ENCODE peak calls at places on chromosomes 2 and 18, in six cellular contexts. One of them, this sample, is unnamed.

GRCh38 chr2:168573128-168573903 is 117.2 kb downstream of the CERS6 start:
- DNase-seq in HCT116: no peak
- DNase-seq in A549: no peak
- DNase-seq in HL-60: no peak
- DNase-seq in GM23338: no peak
- DNase-seq in SK-N-SH: no peak
- DNase-seq in this sample: no peak

GRCh38 chr2:38652431-38653273 is 13.3 kb upstream of the GALM start:
- DNase-seq in HCT116: no peak
- DNase-seq in GM23338: no peak
- DNase-seq in A549: no peak
- DNase-seq in HL-60: no peak
- DNase-seq in SK-N-SH: no peak
- DNase-seq in this sample: no peak

GRCh38 chr2:66324924-66325583 is 109.9 kb upstream of the MEIS1 start:
- DNase-seq in HCT116: no peak
- DNase-seq in HL-60: no peak
- DNase-seq in GM23338: no peak
- DNase-seq in SK-N-SH: no peak
- DNase-seq in A549: no peak
- DNase-seq in this sample: no peak

GRCh38 chr2:209181984-209182383 is 241.9 kb upstream of the MAP2 start:
- DNase-seq in GM23338: no peak
- DNase-seq in HL-60: no peak
- DNase-seq in A549: no peak
- DNase-seq in SK-N-SH: no peak
- DNase-seq in HCT116: no peak
- DNase-seq in this sample: no peak

GRCh38 chr2:200862532-200863000 is 1.9 kb downstream of the CLK1 start:
- DNase-seq in A549: peak; percentile 63
- DNase-seq in SK-N-SH: peak; percentile 33
- DNase-seq in GM23338: peak; percentile 39
- DNase-seq in HL-60: no peak
- DNase-seq in HCT116: no peak
- DNase-seq in this sample: no peak

GRCh38 chr2:224217233-224217961 is 178.3 kb upstream of the SERPINE2 start:
- DNase-seq in A549: no peak
- DNase-seq in HL-60: no peak
- DNase-seq in GM23338: no peak
- DNase-seq in SK-N-SH: no peak
- DNase-seq in HCT116: no peak
- DNase-seq in this sample: no peak

GRCh38 chr18:33781429-33781828 is 203.4 kb downstream of the ASXL3 start:
- DNase-seq in GM23338: no peak
- DNase-seq in A549: no peak
- DNase-seq in HL-60: no peak
- DNase-seq in SK-N-SH: no peak
- DNase-seq in HCT116: no peak
- DNase-seq in this sample: no peak

GRCh38 chr18:63606526-63606925 is 19.4 kb downstream of the SERPINB13 start:
- DNase-seq in HCT116: no peak
- DNase-seq in HL-60: no peak
- DNase-seq in A549: no peak
- DNase-seq in SK-N-SH: no peak
- DNase-seq in GM23338: no peak
- DNase-seq in this sample: no peak

GRCh38 chr18:70555046-70555445 is 266.2 kb downstream of the SOCS6 start:
- DNase-seq in A549: no peak
- DNase-seq in HCT116: no peak
- DNase-seq in HL-60: no peak
- DNase-seq in GM23338: no peak
- DNase-seq in SK-N-SH: no peak
- DNase-seq in this sample: no peak

GRCh38 chr2:74496997-74497776 is 2.2 kb downstream of the LBX2 start:
- DNase-seq in A549: no peak
- DNase-seq in SK-N-SH: no peak
- DNase-seq in HCT116: no peak
- DNase-seq in GM23338: no peak
- DNase-seq in HL-60: no peak
- DNase-seq in this sample: no peak

GRCh38 chr2:153873062-153874048 is 1.6 kb downstream of the GALNT13 start:
- DNase-seq in A549: peak; percentile 56
- DNase-seq in GM23338: peak; percentile 43
- DNase-seq in HL-60: no peak
- DNase-seq in SK-N-SH: peak; percentile 37
- DNase-seq in HCT116: no peak
- DNase-seq in this sample: no peak

GRCh38 chr2:60867848-60868247 is 13.5 kb upstream of the REL start:
- DNase-seq in GM23338: no peak
- DNase-seq in A549: no peak
- DNase-seq in HCT116: no peak
- DNase-seq in SK-N-SH: no peak
- DNase-seq in HL-60: peak; percentile 68
- DNase-seq in this sample: no peak

GRCh38 chr2:240269886-240270285 is 129.4 kb upstream of the OTOS start:
- DNase-seq in A549: no peak
- DNase-seq in HL-60: no peak
- DNase-seq in GM23338: no peak
- DNase-seq in SK-N-SH: no peak
- DNase-seq in HCT116: no peak
- DNase-seq in this sample: no peak

GRCh38 chr2:16259010-16259409 is 318.7 kb downstream of the MYCN start:
- DNase-seq in HCT116: no peak
- DNase-seq in SK-N-SH: no peak
- DNase-seq in GM23338: no peak
- DNase-seq in HL-60: no peak
- DNase-seq in A549: no peak
- DNase-seq in this sample: no peak

GRCh38 chr2:61016392-61017002 is 1.0 kb upstream of the PEX13 start:
- DNase-seq in GM23338: peak; percentile 32
- DNase-seq in HCT116: no peak
- DNase-seq in HL-60: no peak
- DNase-seq in SK-N-SH: peak; percentile 10
- DNase-seq in A549: peak; percentile 20
- DNase-seq in this sample: no peak

GRCh38 chr2:224909885-224910517 is 132.3 kb downstream of the DOCK10 start:
- DNase-seq in SK-N-SH: peak; percentile 65
- DNase-seq in A549: peak; percentile 80
- DNase-seq in HL-60: no peak
- DNase-seq in HCT116: no peak
- DNase-seq in GM23338: peak; percentile 30
- DNase-seq in this sample: no peak

GRCh38 chr2:61677306-61677705 is 139.2 kb upstream of the XPO1 start:
- DNase-seq in SK-N-SH: no peak
- DNase-seq in HCT116: no peak
- DNase-seq in GM23338: no peak
- DNase-seq in HL-60: no peak
- DNase-seq in A549: no peak
- DNase-seq in this sample: no peak

GRCh38 chr2:69945447-69945846 is 16.0 kb downstream of the ASPRV1 start:
- DNase-seq in HCT116: no peak
- DNase-seq in GM23338: no peak
- DNase-seq in A549: no peak
- DNase-seq in HL-60: peak; percentile 63
- DNase-seq in SK-N-SH: no peak
- DNase-seq in this sample: no peak

GRCh38 chr2:215921884-215922283 is 91.5 kb downstream of the MREG start:
- DNase-seq in GM23338: no peak
- DNase-seq in A549: peak; percentile 31
- DNase-seq in SK-N-SH: no peak
- DNase-seq in HCT116: peak; percentile 16
- DNase-seq in HL-60: no peak
- DNase-seq in this sample: no peak

GRCh38 chr2:218284106-218284811 is 8.0 kb downstream of the TMBIM1 start:
- DNase-seq in A549: no peak
- DNase-seq in HCT116: no peak
- DNase-seq in GM23338: no peak
- DNase-seq in HL-60: no peak
- DNase-seq in SK-N-SH: no peak
- DNase-seq in this sample: no peak

GRCh38 chr2:241892299-241893137 is 23.0 kb downstream of the RTP5 start:
- DNase-seq in HL-60: no peak
- DNase-seq in A549: no peak
- DNase-seq in SK-N-SH: peak; percentile 78
- DNase-seq in GM23338: no peak
- DNase-seq in HCT116: no peak
- DNase-seq in this sample: no peak

GRCh38 chr2:232235206-232235605 is 143.3 kb upstream of the ALPP start:
- DNase-seq in HL-60: no peak
- DNase-seq in A549: no peak
- DNase-seq in SK-N-SH: no peak
- DNase-seq in GM23338: no peak
- DNase-seq in HCT116: no peak
- DNase-seq in this sample: no peak

GRCh38 chr2:100293341-100294161 is 28.8 kb downstream of the LONRF2 start:
- DNase-seq in A549: peak; percentile 45
- DNase-seq in SK-N-SH: no peak
- DNase-seq in GM23338: no peak
- DNase-seq in HCT116: no peak
- DNase-seq in HL-60: no peak
- DNase-seq in this sample: no peak

GRCh38 chr2:168545439-168546082 is 89.5 kb downstream of the CERS6 start:
- DNase-seq in HL-60: no peak
- DNase-seq in A549: peak; percentile 59
- DNase-seq in GM23338: no peak
- DNase-seq in HCT116: peak; percentile 39
- DNase-seq in SK-N-SH: no peak
- DNase-seq in this sample: peak; percentile 2

GRCh38 chr2:137928547-137929503 is 35.4 kb upstream of the HNMT start:
- DNase-seq in GM23338: no peak
- DNase-seq in HL-60: no peak
- DNase-seq in A549: peak; percentile 43
- DNase-seq in SK-N-SH: peak; percentile 1
- DNase-seq in HCT116: no peak
- DNase-seq in this sample: no peak

GRCh38 chr2:152335016-152335850 is at the start of gene FMNL2:
- DNase-seq in HCT116: peak; percentile 59
- DNase-seq in HL-60: no peak
- DNase-seq in GM23338: peak; percentile 95
- DNase-seq in A549: peak; percentile 85
- DNase-seq in SK-N-SH: peak; percentile 95
- DNase-seq in this sample: no peak

GRCh38 chr2:228507870-228508269 is 326.4 kb upstream of the SPHKAP start:
- DNase-seq in HL-60: no peak
- DNase-seq in A549: no peak
- DNase-seq in GM23338: peak; percentile 84
- DNase-seq in HCT116: no peak
- DNase-seq in SK-N-SH: no peak
- DNase-seq in this sample: no peak

GRCh38 chr18:32081881-32082280 is 9.8 kb upstream of the RNF138 start:
- DNase-seq in GM23338: no peak
- DNase-seq in SK-N-SH: no peak
- DNase-seq in HL-60: no peak
- DNase-seq in HCT116: no peak
- DNase-seq in A549: no peak
- DNase-seq in this sample: no peak

DNA sequence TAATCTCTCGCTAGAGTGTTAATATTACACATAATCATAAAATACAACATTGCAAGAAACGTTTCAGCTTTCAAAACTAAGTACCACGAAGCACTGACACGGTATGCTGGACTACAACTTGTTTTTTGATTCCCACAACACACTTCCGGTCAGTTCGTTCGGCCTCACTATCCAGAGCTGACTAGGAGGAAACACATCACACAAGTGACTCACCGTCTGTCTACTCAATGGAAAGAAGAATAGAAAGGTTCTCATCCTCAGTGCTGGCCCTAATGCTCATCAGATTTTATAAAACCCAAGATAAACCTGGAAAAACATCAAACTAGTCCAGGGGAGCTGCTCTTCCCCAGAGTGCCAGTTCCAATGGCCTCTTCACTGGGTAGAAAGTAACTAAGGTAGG is 42.9 kb downstream of the ZNF385B start:
- DNase-seq in SK-N-SH: no peak
- DNase-seq in A549: peak; percentile 12
- DNase-seq in HCT116: no peak
- DNase-seq in HL-60: no peak
- DNase-seq in GM23338: no peak
- DNase-seq in this sample: no peak
- TF ChIP-seq REST in SK-N-SH: no peak
- TF ChIP-seq REST in A549: no peak
- TF ChIP-seq REST in HCT116: no peak
- TF ChIP-seq REST in HL-60: no peak
- TF ChIP-seq REST in GM23338: no peak
- TF ChIP-seq REST in this sample: no peak

GRCh38 chr2:174450021-174450816 is 36.6 kb downstream of the GPR155 start:
- DNase-seq in GM23338: no peak
- DNase-seq in SK-N-SH: peak; percentile 31
- DNase-seq in A549: no peak
- DNase-seq in HL-60: no peak
- DNase-seq in HCT116: no peak
- DNase-seq in this sample: no peak
- TF ChIP-seq REST in GM23338: no peak
- TF ChIP-seq REST in SK-N-SH: no peak
- TF ChIP-seq REST in A549: no peak
- TF ChIP-seq REST in HL-60: no peak
- TF ChIP-seq REST in HCT116: no peak
- TF ChIP-seq REST in this sample: no peak

GRCh38 chr2:30527859-30528258 is 80.8 kb downstream of the LCLAT1 start:
- DNase-seq in A549: no peak
- DNase-seq in SK-N-SH: no peak
- DNase-seq in GM23338: no peak
- DNase-seq in HL-60: no peak
- DNase-seq in HCT116: no peak
- DNase-seq in this sample: no peak
- TF ChIP-seq REST in A549: no peak
- TF ChIP-seq REST in SK-N-SH: no peak
- TF ChIP-seq REST in GM23338: no peak
- TF ChIP-seq REST in HL-60: no peak
- TF ChIP-seq REST in HCT116: no peak
- TF ChIP-seq REST in this sample: no peak

DNA sequence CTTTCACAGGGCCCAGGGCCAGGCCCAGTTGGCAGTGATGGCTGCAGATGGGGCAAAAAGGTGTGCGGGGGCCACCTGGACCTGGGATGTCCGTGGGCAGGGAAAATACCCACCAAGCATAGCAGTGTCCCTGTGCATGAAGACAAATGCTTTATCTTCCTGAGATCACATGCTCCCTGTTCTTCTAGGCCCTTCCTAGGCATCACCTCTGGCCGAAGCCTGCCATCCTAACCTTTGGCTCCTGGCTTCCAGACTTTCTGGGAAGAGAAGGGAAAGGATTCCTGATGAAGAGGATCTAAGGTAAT is 105.0 kb upstream of the SMAD2 start:
- DNase-seq in HL-60: no peak
- DNase-seq in A549: no peak
- DNase-seq in HCT116: no peak
- DNase-seq in SK-N-SH: no peak
- DNase-seq in GM23338: no peak
- DNase-seq in this sample: no peak
- TF ChIP-seq REST in HL-60: no peak
- TF ChIP-seq REST in A549: no peak
- TF ChIP-seq REST in HCT116: no peak
- TF ChIP-seq REST in SK-N-SH: no peak
- TF ChIP-seq REST in GM23338: no peak
- TF ChIP-seq REST in this sample: no peak

This sample was measured in Panc1.